ENCODE peak calls at places on chromosomes 11 and 22, in eight cellular contexts. N is activated gamma-delta T cell treated with anti-CD3 and anti-CD28 coated beads, Interleukin-2, amount 50 U/mL, for 16 hours; J is left kidney; O is AG09319; E is neural progenitor cell; Q is hippocampal formation; Z is NCI-H1105; V is glomerular endothelial cell. U is an unnamed sample.

GRCh38 chr11:13679768-13680167 is 11.3 kb downstream of the FAR1 start:
- DNase-seq in J (no peak), N (no peak), Z (no peak), V (no peak), O (no peak), Q (no peak), E (no peak), U (no peak)

GRCh38 chr22:29816539-29816938 is 21.5 kb downstream of the ASCC2 start:
- DNase-seq in Z (no peak), Q (no peak), E (no peak), J (no peak), O (no peak), V (no peak), N (no peak), U (no peak)

GRCh38 chr11:61814242-61814957 is 2.4 kb downstream of the FADS1 start:
- DNase-seq in Q (peak; percentile 69), Z (no peak), N (no peak), E (peak; percentile 64), J (peak; percentile 63), O (no peak), V (no peak), U (peak; percentile 71)

GRCh38 chr22:46070722-46071450 is 79.4 kb upstream of the PPARA start:
- DNase-seq in Z (peak; percentile 80), J (peak; percentile 82), N (no peak), O (no peak), E (peak; percentile 73), Q (peak; percentile 69), V (no peak), U (peak; percentile 86)

GRCh38 chr11:80241766-80242165 is 800.9 kb upstream of the TENM4 start:
- DNase-seq in V (no peak), Z (no peak), J (no peak), O (no peak), N (no peak), E (no peak), Q (no peak), U (no peak)

GRCh38 chr11:119335091-119335654 is 846 bp downstream of the RNF26 start:
- DNase-seq in V (no peak), Q (no peak), Z (no peak), J (no peak), N (no peak), E (no peak), O (no peak), U (no peak)

GRCh38 chr11:121321614-121322243 is 29.2 kb downstream of the SC5D start:
- DNase-seq in J (peak; percentile 70), Q (peak; percentile 60), V (no peak), O (no peak), N (no peak), E (peak; percentile 61), Z (peak; percentile 19), U (peak; percentile 62)

GRCh38 chr11:69058501-69059270 is 10.0 kb downstream of the TPCN2 start:
- DNase-seq in Q (no peak), E (no peak), Z (no peak), J (peak; percentile 80), O (no peak), N (no peak), V (no peak), U (no peak)

GRCh38 chr11:132114185-132114584 is 743.8 kb downstream of the NTM start:
- DNase-seq in N (no peak), O (no peak), Z (peak; percentile 79), J (peak; percentile 80), Q (peak; percentile 56), V (no peak), E (peak; percentile 78), U (peak; percentile 71)

GRCh38 chr11:23413057-23413456 is 552.8 kb upstream of the CCDC179 start:
- DNase-seq in V (no peak), J (no peak), O (no peak), N (no peak), Z (no peak), Q (no peak), E (no peak), U (no peak)

GRCh38 chr11:69674267-69674885 is 777 bp downstream of the LTO1 start:
- DNase-seq in V (no peak), Z (no peak), E (peak; percentile 41), O (peak; percentile 15), Q (no peak), J (no peak), N (no peak), U (peak; percentile 44)

GRCh38 chr11:44993971-44994705 is 43.5 kb upstream of the TP53I11 start:
- DNase-seq in V (no peak), Q (no peak), E (no peak), Z (no peak), N (no peak), J (no peak), O (no peak), U (peak; percentile 16)

U was measured in NCI-H345.